ENCODE peak calls at places on chromosomes 13 and 19, in four cellular contexts. J, N, C and O are unnamed samples.

GRCh38 chr13:113667771-113668490 is 912 bp downstream of the GRK1 start:
- DNase-seq in N (peak), J (no peak), C (peak), O (peak)

GRCh38 chr13:44770951-44771350 is 194.8 kb upstream of the TSC22D1 start:
- DNase-seq in J (no peak), C (no peak), N (no peak), O (no peak)

GRCh38 chr13:23679214-23679613 is 109.0 kb downstream of the TNFRSF19 start:
- DNase-seq in C (no peak), J (no peak), N (no peak), O (no peak)

GRCh38 chr13:78587395-78587794 is 16.0 kb downstream of the POU4F1 start:
- DNase-seq in N (no peak), J (no peak), C (no peak), O (no peak)

GRCh38 chr13:99981115-99982020 is at the start of gene ZIC2:
- DNase-seq in J (no peak), N (no peak), C (no peak), O (peak)

GRCh38 chr19:6865849-6866248 is 21.5 kb upstream of the ADGRE1 start:
- DNase-seq in N (no peak), J (no peak), C (no peak), O (no peak)

GRCh38 chr13:46146898-46147297 is 35.1 kb downstream of the LCP1 start:
- DNase-seq in J (no peak), N (no peak), C (no peak), O (no peak)

GRCh38 chr19:38657633-38658222 is 10.3 kb downstream of the ACTN4 start:
- DNase-seq in N (no peak), C (peak), J (no peak), O (no peak)

GRCh38 chr13:73212482-73212881 is 153.7 kb downstream of the KLF5 start:
- DNase-seq in J (no peak), N (no peak), C (no peak), O (no peak)

GRCh38 chr19:16361254-16361653 is 36.6 kb downstream of the KLF2 start:
- DNase-seq in J (no peak), N (no peak), C (peak), O (no peak)

GRCh38 chr19:29764322-29764721 is 47.5 kb upstream of the CCNE1 start:
- DNase-seq in J (no peak), C (no peak), N (no peak), O (no peak)

GRCh38 chr19:1618157-1619093 is 13.2 kb upstream of the UQCR11 start:
- DNase-seq in J (no peak), C (no peak), N (no peak), O (peak)
- TF ChIP-seq CTCF in J (peak), C (no peak), N (peak), O (peak)

DNA sequence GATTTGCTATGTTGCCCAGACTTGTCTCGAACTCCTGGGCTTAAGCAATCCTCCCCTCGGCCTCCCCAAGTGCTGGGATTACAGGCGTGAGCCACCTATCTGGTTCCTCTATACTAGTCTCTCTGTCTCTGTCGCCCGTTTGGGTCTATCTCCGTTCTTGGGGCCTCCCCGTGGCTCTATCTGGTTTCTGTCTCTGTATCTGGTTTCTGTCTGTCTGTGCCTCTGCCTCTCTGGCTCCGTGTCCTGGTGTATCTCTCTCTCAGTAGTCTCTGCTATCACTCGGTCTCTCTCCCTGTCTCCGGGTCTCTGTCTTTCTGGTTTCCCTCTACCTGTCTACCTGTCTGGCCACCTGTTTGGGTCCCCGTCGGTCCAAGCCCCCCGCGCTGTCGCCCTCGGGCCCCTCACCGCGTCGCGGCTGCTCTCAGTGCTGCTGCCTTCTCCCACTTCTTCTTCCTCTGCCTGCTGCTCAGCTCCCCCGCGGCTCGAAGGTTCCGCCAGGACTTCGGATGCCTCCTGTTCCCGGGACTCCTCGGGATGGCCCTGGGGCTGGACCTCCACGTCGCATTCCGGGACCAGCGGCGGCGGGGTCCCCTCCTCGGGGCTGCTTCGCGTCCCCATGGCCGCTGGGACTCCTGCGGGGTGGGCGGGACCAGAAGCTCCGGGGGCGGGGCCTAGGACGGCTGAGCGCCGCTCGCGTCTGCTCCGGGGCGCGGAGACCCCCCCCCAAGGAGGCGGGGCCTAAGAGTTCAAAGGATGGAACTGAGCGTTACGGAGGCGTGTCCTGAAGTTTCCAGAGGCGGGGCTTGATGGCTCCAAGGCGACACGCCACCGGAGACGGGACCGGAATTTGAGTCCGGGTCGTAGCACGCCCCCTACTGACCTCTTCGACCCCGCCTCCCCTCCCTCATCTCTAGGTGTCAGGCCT is 783 bp downstream of the PHLDB3 start:
- DNase-seq in J (peak), N (peak), C (peak), O (peak)
- TF ChIP-seq CTCF in J (no peak), N (no peak), C (no peak), O (no peak)

DNA sequence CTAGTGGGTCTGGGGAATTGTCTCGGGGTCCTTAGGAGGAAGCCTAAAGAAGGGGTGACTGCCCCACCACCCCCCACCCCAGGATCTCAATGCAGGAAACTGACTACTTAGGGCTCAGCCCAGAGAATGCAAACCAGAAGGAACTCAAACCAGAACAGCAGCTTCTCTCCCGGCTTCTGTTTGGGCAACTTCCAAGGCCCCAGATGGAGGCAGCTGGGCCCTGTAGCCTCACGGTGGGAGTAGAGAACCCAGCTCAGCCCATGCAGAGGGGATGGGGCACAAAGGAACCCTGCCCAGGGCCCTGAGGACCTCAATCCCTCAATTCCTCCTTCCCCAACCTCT is 2.3 kb downstream of the ADGRE5 start:
- DNase-seq in N (no peak), J (no peak), C (no peak), O (no peak)
- TF ChIP-seq CTCF in N (no peak), J (no peak), C (no peak), O (no peak)

DNA sequence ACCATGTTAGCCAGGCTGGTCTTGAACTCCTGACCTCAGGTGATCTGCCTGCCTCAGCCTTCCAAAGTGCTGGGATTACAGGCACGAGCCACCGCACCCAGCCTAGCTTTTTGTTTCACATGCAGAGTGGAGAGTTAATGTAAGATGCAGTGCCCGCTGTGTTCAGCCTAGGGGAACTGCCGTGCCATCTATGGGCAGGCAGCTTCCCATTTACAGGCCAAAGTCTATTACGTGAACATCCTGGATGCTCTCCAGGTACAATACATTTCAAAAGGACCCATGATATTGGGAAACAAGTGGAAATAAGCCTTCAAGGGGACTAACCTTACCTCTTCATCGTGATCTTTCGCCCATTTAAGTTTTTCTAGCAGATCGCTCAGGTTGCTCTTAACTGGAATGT is 10.1 kb downstream of the POGLUT2 start:
- DNase-seq in N (no peak), C (no peak), J (no peak), O (no peak)
- TF ChIP-seq CTCF in N (no peak), C (no peak), J (no peak), O (no peak)

GRCh38 chr19:1941146-1942077 is at the start of gene CSNK1G2:
- DNase-seq in C (peak), N (peak), J (no peak), O (peak)
- TF ChIP-seq CTCF in C (no peak), N (no peak), J (no peak), O (no peak)

GRCh38 chr19:46721269-46722003 is 4.5 kb upstream of the PRKD2 start:
- DNase-seq in C (no peak), N (no peak), J (no peak), O (peak)
- TF ChIP-seq CTCF in C (no peak), N (no peak), J (peak), O (no peak)

GRCh38 chr19:30881986-30882385 is 467.2 kb downstream of the TSHZ3 start:
- DNase-seq in C (no peak), N (no peak), J (no peak), O (no peak)

GRCh38 chr19:30881281-30881680 is 468.0 kb downstream of the TSHZ3 start:
- DNase-seq in J (no peak), N (no peak), C (no peak), O (no peak)

GRCh38 chr19:30883071-30883470 is 466.2 kb downstream of the TSHZ3 start:
- DNase-seq in C (no peak), N (no peak), J (no peak), O (no peak)

GRCh38 chr19:30884146-30884812 is 465.0 kb downstream of the TSHZ3 start:
- DNase-seq in C (no peak), J (no peak), N (no peak), O (no peak)

GRCh38 chr19:30882411-30883005 is 466.7 kb downstream of the TSHZ3 start:
- DNase-seq in J (no peak), C (no peak), N (no peak), O (no peak)
- TF ChIP-seq CTCF in J (no peak), C (no peak), N (no peak), O (no peak)

DNA sequence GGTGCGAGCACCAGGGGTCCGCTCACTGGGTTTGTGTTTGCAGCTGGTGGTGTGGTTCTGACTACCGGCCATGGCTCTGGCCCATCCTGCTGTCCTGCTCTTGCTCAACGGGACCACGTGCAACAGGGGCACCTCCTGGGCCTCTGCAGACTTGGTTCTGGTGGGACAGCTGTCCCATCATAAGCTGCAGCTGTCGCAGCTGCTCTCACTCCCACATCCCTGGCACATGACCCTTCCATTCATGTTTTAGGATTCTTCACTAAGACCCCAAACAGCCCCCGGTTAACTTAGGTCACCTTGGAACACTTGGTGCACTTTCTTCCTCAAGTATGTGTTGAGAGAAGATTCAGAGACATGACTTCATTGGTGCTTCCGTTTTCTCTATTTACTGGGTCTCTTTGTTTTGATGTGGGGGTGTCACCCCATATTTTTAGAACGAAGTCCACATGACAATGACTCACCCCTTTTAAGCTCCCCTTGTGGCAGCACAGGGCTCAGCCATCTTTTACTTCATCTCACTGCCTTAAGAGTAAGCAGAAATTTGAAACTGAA is 68.4 kb upstream of the ARHGEF7 start:
- DNase-seq in N (no peak), C (no peak), J (no peak), O (no peak)
- TF ChIP-seq CTCF in N (peak), C (no peak), J (peak), O (peak)

DNA sequence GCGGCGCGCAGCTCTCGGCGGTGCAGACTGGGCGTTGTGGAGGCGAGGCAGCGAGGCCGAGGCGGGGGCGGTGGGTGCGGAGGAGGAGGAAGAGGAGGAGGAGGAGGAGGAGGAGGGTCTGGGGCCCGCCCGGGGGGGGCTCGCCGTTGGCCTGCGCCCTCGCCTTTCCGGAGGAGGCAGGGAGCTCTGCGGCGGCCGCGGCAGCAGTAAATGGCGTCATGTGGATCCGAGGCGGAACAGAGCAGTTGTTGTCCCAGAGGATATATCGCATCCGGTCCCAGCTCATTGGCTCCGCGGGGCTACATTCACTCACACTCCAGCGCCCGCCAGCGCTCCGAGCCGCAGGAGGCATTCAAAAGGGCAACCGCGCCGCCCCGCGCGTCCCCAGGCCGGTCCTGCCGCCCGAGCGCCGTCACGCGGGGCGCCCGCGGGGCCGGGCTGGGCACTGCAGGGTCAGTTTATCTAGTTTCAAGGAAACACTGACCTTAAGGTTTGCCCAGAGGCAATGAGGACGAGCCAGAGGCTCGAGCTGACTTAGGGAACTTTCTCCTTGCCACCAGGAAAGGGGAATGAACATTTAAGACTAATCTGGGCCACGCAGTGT is at the start of gene SPRY2:
- DNase-seq in J (peak), C (peak), N (peak), O (peak)
- TF ChIP-seq CTCF in J (no peak), C (no peak), N (peak), O (peak)

DNA sequence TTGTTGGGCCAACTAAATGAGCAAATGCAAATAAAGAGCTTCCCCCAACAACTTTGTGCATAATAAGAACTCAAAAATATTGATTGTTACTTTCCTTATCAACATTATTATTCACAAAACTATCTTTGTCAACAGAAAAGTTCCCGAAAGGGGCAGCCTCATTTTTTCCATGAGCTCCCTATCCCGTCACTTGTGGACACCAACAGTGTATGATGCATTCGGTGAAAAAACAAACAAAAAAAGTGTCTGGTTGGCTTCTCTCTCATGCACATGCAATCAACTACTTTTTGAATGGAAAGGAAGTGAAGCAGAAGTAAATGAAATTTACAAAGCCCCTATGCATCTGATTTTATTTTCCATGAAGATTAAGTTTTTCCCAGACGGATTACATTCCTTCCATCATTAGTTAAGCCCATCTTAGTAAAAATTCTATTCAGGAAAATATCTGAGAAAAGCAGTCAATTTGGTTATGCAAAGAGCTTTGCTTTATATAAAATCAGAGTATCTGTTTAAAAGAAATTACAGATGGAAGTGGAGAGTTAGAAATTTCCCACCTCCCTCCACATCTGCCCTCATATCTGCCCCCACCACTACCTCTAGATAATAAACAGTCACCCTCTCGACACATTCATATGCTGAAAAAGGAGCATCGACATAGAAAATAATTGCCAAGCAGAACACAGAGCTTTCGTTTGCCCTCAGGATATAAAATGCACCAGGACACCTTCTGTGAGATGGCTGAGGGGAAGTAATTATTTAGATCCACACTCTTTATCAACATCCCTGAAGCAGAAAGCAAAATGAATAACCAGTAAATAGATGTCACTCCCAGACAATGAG is 527.0 kb downstream of the RFC3 start:
- DNase-seq in J (no peak), N (no peak), C (no peak), O (no peak)
- TF ChIP-seq CTCF in J (no peak), N (no peak), C (no peak), O (no peak)